ENCODE peak calls at places on chromosome 21, in four cellular contexts. A, N, R and J are unnamed samples.

GRCh38 chr21:32382108-32382601 is 10.7 kb downstream of the URB1 start:
- DNase-seq in N (no peak), A (no peak), R (no peak), J (peak)

GRCh38 chr21:34606051-34606450 is 8.9 kb downstream of the RCAN1 start:
- DNase-seq in R (no peak), N (no peak), A (no peak), J (no peak)

GRCh38 chr21:46667735-46668380 is 32.4 kb downstream of the PRMT2 start:
- DNase-seq in N (no peak), A (no peak), R (no peak), J (no peak)

GRCh38 chr21:45283611-45284455 is 3.9 kb downstream of the POFUT2 start:
- DNase-seq in N (peak), A (no peak), R (peak), J (peak)

GRCh38 chr21:34183331-34183928 is 110.1 kb downstream of the MRPS6 start:
- DNase-seq in R (no peak), A (no peak), N (no peak), J (no peak)

GRCh38 chr21:26506951-26507350 is 66.1 kb downstream of the CYYR1 start:
- DNase-seq in A (no peak), N (no peak), R (no peak), J (no peak)

GRCh38 chr21:27315373-27315772 is 348.5 kb upstream of the ADAMTS5 start:
- DNase-seq in A (no peak), R (no peak), N (no peak), J (no peak)

GRCh38 chr21:46111857-46112730 is 14.2 kb downstream of the COL6A2 start:
- DNase-seq in R (peak), N (peak), A (no peak), J (peak)

GRCh38 chr21:34640858-34641257 is 25.9 kb upstream of the RCAN1 start:
- DNase-seq in R (no peak), A (no peak), N (no peak), J (no peak)

GRCh38 chr21:35075546-35075945 is 26.4 kb upstream of the RUNX1 start:
- DNase-seq in R (no peak), A (no peak), N (no peak), J (no peak)

GRCh38 chr21:35683620-35684019 is 376.7 kb downstream of the SETD4 start:
- DNase-seq in R (no peak), N (no peak), A (no peak), J (no peak)

GRCh38 chr21:26776320-26777021 is 68.7 kb downstream of the ADAMTS1 start:
- DNase-seq in A (no peak), R (no peak), N (no peak), J (no peak)

GRCh38 chr21:21230672-21231071 is 232.5 kb downstream of the NCAM2 start:
- DNase-seq in R (no peak), N (no peak), A (no peak), J (no peak)

GRCh38 chr21:45972716-45973474 is 8.7 kb upstream of the COL6A1 start:
- DNase-seq in R (peak), A (no peak), N (no peak), J (peak)

GRCh38 chr21:35265170-35265877 is 216.2 kb upstream of the RUNX1 start:
- DNase-seq in A (no peak), N (no peak), R (no peak), J (no peak)

GRCh38 chr21:45893166-45894106 is 88.1 kb upstream of the COL6A1 start:
- DNase-seq in R (no peak), A (no peak), N (no peak), J (no peak)

GRCh38 chr21:45516071-45516670 is 26.1 kb downstream of the SLC19A1 start:
- DNase-seq in N (no peak), A (no peak), R (no peak), J (no peak)

GRCh38 chr21:46100020-46100419 is 2.1 kb downstream of the COL6A2 start:
- DNase-seq in A (no peak), N (peak), R (peak), J (peak)

GRCh38 chr21:45950740-45951515 is 30.6 kb upstream of the COL6A1 start:
- DNase-seq in N (peak), R (no peak), A (no peak), J (no peak)

GRCh38 chr21:46437096-46437498 is 21.6 kb upstream of the DIP2A start:
- DNase-seq in A (no peak), N (no peak), R (no peak), J (no peak)

GRCh38 chr21:32359719-32360260 is 33.0 kb downstream of the URB1 start:
- DNase-seq in A (no peak), N (no peak), R (no peak), J (no peak)

GRCh38 chr21:31526040-31526439 is 133.5 kb upstream of the SOD1 start:
- DNase-seq in R (no peak), A (no peak), N (no peak), J (no peak)

GRCh38 chr21:35674895-35675470 is 385.3 kb downstream of the SETD4 start:
- DNase-seq in A (no peak), N (no peak), R (no peak), J (no peak)

GRCh38 chr21:34949499-34949898 is 99.6 kb downstream of the RUNX1 start:
- DNase-seq in N (no peak), A (no peak), R (no peak), J (no peak)

GRCh38 chr21:34276711-34277425 is 86.9 kb upstream of the KCNE2 start:
- DNase-seq in A (no peak), N (no peak), R (no peak), J (no peak)

GRCh38 chr21:33360281-33360680 is 35.5 kb downstream of the IFNAR1 start:
- DNase-seq in N (no peak), A (no peak), R (no peak), J (no peak)

GRCh38 chr21:25938673-25939395 is 204.1 kb downstream of the GABPA start:
- DNase-seq in A (no peak), R (no peak), N (peak), J (no peak)

GRCh38 chr21:31872452-31873274 is at the start of gene HUNK:
- DNase-seq in R (no peak), N (no peak), A (no peak), J (no peak)

GRCh38 chr21:14942801-14943490 is 121.9 kb downstream of the NRIP1 start:
- DNase-seq in R (no peak), N (no peak), A (no peak), J (no peak)

DNA sequence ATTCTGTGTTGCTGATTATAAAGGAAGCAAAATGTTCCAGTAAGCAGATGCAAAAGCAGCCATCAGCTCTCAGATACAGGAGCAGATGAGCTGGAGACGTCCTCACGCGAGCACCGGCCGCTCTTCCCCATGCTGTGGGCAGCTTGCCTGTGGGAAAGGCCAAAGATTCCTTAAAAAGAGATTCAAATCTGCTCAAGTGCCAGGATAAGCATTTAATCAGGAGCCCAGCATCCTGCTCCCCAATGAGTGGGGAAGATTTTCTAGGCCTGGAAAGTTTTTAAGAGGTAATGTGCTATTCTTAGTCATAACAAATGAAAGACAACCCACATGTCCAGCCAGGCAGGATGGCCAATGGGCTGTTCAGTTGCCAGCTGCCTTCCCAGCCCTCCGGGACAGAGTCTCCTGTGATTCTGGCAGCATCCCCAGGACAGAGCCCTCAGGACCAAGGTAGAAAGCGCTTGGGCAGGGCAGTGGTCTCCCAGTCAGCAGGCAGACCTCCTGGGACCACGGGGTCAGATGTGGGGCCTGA is 108.2 kb upstream of the TMPRSS2 start:
- DNase-seq in A (no peak), R (no peak), N (no peak), J (no peak)
- H3K27ac ChIP-seq in A (no peak), R (no peak), N (peak), J (peak)

GRCh38 chr21:42535602-42536171 is 22.0 kb downstream of the SLC37A1 start:
- DNase-seq in R (no peak), A (no peak), N (peak), J (no peak)

GRCh38 chr21:42539342-42539741 is 25.7 kb downstream of the SLC37A1 start:
- DNase-seq in N (peak), R (no peak), A (no peak), J (no peak)

GRCh38 chr21:42538479-42539275 is 25.0 kb downstream of the SLC37A1 start:
- DNase-seq in N (no peak), A (no peak), R (no peak), J (no peak)

GRCh38 chr21:42536601-42537000 is 22.9 kb downstream of the SLC37A1 start:
- DNase-seq in R (no peak), N (no peak), A (no peak), J (no peak)

DNA sequence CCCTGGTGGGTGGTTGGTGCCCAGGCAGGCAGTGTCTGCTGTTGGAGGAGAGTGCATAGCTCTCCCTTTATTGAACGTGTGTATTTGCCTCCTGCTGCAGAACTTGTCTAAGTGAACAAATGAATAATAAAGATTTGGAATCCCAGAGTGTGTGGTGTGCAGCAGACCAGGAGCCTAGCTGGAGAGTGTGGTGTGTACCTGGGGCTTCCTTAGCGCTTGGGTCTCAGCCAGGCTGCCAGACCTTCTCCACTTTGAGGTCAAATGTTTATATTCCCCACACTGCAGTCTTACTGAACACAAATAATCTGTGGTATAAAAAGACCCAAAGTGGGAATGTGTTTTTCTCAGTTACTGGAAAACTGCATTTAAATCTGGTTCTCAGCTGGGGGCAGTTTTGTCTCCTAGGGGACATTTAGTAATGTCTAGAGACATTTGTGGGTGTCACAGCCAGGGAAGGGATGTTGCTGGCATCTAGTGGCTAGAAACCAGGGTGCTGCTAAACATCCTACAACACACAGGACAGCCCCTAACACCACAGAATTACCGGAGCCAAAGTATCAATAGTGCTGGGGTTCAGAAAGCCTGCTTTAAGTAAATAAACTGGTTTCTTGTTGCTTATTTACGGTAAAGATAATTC is 23.6 kb downstream of the SLC37A1 start:
- DNase-seq in A (no peak), R (no peak), N (no peak), J (no peak)
- TF ChIP-seq CTCF in A (no peak), R (no peak), N (no peak), J (no peak)

GRCh38 chr21:36703123-36703522 is 4.2 kb downstream of the SIM2 start:
- DNase-seq in R (no peak), N (no peak), A (no peak), J (no peak)
- H3K4me3 ChIP-seq in R (no peak), N (peak), A (no peak), J (no peak)

GRCh38 chr21:43777953-43778352 is 1.8 kb upstream of the CSTB start:
- DNase-seq in R (no peak), N (no peak), A (no peak), J (no peak)

GRCh38 chr21:43772368-43772870 is 3.7 kb downstream of the CSTB start:
- DNase-seq in A (no peak), N (no peak), R (no peak), J (no peak)

GRCh38 chr21:43774163-43774562 is 1.9 kb downstream of the CSTB start:
- DNase-seq in R (no peak), N (no peak), A (no peak), J (no peak)

GRCh38 chr21:43775795-43776430 is at the start of gene CSTB:
- DNase-seq in A (peak), N (peak), R (peak), J (peak)

DNA sequence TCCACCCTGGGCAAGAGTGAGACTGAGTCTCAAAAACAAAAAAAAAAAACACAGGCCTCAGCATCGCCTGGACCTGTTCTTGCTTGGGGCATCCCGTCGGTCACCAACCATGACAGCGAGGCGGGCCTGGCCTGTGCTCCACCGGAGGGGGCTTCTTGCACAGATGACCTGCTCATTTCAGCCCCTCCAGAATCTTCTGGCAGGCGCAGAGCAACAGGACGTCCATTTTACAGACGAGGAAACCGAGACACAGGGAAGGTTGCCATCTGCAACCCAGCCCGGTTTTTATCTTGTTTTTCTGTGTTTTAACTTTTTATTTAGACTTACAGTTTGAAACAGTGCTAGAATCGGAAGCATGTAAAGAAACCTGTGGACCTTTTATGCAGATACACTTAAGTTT is 918 bp downstream of the CSTB start:
- DNase-seq in N (no peak), A (no peak), R (no peak), J (no peak)
- H3K27ac ChIP-seq in N (peak), A (no peak), R (peak), J (peak)

DNA sequence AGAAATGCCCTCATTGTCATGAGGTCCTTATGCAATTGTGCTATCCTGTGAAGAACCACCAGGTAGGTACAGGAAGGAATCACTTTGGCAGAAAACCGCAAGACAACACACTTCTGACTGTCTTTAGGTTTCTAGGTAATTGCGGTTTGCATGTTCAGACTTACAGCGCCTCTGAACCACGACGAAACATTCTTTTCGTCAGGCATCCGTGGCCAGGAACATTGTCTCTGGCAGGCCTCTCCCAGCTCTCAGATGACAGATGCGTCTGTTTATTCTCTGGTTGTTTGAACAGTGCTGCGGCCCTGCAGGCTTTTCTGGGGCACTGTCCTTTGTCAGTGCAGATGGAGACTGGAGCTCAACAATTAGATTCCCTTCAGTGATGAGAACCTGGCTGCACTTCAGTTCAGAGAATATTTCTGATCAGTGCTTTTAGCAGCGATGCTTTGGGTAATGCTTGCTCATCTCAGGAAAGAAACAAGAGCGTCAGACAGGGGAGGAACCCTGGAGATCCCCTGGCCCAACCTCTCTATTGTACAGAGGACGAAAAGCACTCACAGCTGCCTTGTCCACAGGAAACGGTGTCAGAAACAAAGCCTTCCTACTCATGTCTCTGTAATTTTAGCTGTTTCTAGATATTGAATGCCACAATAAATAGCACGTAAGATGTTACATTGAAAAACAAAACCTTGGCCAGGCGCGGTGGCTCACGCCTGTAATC is 63.5 kb downstream of the B3GALT5 start:
- DNase-seq in R (no peak), A (no peak), N (no peak), J (no peak)
- TF ChIP-seq CTCF in R (no peak), A (no peak), N (no peak), J (no peak)

GRCh38 chr21:29342394-29342957 is 43.8 kb downstream of the BACH1 start:
- DNase-seq in R (peak), N (no peak), A (no peak), J (peak)
- H3K4me3 ChIP-seq in R (no peak), N (peak), A (no peak), J (peak)

DNA sequence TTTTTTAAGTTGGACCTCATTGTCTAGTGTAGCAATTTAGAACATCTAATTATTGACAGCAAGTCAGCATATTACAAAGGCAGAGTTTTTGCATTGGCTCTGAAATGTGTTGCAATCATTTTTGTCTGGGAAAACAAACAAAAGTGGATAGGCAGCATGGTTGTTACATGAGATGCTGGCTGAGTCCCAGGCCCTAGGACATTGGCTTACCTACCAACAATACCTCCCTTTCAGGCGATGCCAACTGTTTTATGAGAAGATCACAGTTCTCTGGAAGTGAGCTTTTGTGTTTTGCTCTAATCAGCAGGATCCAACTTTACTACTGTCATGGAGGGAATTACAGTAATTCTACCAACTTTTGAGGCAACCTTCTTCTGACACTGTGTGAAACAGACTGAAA is 71.5 kb upstream of the CXADR start:
- DNase-seq in A (no peak), N (peak), R (no peak), J (no peak)
- H3K27ac ChIP-seq in A (no peak), N (no peak), R (no peak), J (no peak)

GRCh38 chr21:28336299-28336698 is 656.4 kb downstream of the LTN1 start:
- DNase-seq in N (peak), R (no peak), A (no peak), J (no peak)
- TF ChIP-seq CTCF in N (peak), R (peak), A (no peak), J (no peak)

GRCh38 chr21:42403611-42404231 is at the start of gene UBASH3A:
- DNase-seq in R (no peak), A (peak), N (no peak), J (no peak)
- H3K4me3 ChIP-seq in R (no peak), A (peak), N (no peak), J (no peak)

GRCh38 chr21:42696516-42697040 is 43.2 kb downstream of the PDE9A start:
- DNase-seq in R (no peak), A (no peak), N (no peak), J (no peak)
- H3K27ac ChIP-seq in R (no peak), A (no peak), N (no peak), J (no peak)